ENCODE peak calls at places on chromosomes 13 and 19, in five cellular contexts. Y is osteoblast; K is NAMALWA; C is BE2C; U is CD8-positive, alpha-beta memory T cell. L is an unnamed sample.

GRCh38 chr19:47723573-47723923 is 10.3 kb downstream of the EHD2 start:
- DNase-seq in U (no peak), C (peak), K (peak), Y (no peak), L (peak)

GRCh38 chr19:31516756-31517155 is 167.5 kb upstream of the TSHZ3 start:
- DNase-seq in K (no peak), C (no peak), U (no peak), Y (no peak), L (no peak)

GRCh38 chr13:113742000-113742441 is 17.0 kb upstream of the TMEM255B start:
- DNase-seq in U (peak), K (peak), C (peak), Y (peak), L (peak)

GRCh38 chr19:2097330-2098327 is 914 bp downstream of the IZUMO4 start:
- DNase-seq in Y (no peak), C (no peak), U (no peak), K (peak), L (no peak)

GRCh38 chr13:94177041-94177440 is 302.4 kb downstream of the DCT start:
- DNase-seq in C (no peak), K (no peak), Y (no peak), U (no peak), L (peak)

GRCh38 chr13:20495087-20496023 is 30.3 kb downstream of the CRYL1 start:
- DNase-seq in K (peak), Y (peak), U (peak), C (peak), L (peak)

GRCh38 chr13:78608254-78608704 is 4.9 kb upstream of the POU4F1 start:
- DNase-seq in K (no peak), Y (no peak), C (no peak), U (no peak), L (no peak)

GRCh38 chr19:55179570-55180484 is at the start of gene SYT5:
- DNase-seq in U (peak), K (no peak), Y (peak), C (peak), L (peak)

GRCh38 chr13:52395704-52396103 is 10.3 kb downstream of the THSD1 start:
- DNase-seq in K (no peak), Y (no peak), C (no peak), U (no peak), L (no peak)

GRCh38 chr13:34466301-34466700 is 475.8 kb upstream of the NBEA start:
- DNase-seq in Y (no peak), U (no peak), K (no peak), C (no peak), L (no peak)

GRCh38 chr13:20901668-20902437 is 693 bp downstream of the XPO4 start:
- DNase-seq in C (peak), K (peak), U (no peak), Y (peak), L (peak)

GRCh38 chr19:10295847-10296591 is 6.3 kb downstream of the ICAM5 start:
- DNase-seq in Y (peak), C (no peak), K (peak), U (no peak), L (no peak)

GRCh38 chr13:110037925-110038573 is 251.7 kb upstream of the IRS2 start:
- DNase-seq in K (no peak), Y (no peak), U (no peak), C (no peak), L (no peak)

GRCh38 chr19:16795731-16796130 is 33.5 kb upstream of the SIN3B start:
- DNase-seq in Y (no peak), K (peak), C (no peak), U (no peak), L (no peak)